ENCODE peak calls at places on chromosomes 13 and 19, in seven cellular contexts. One of them, this sample, is unnamed.

GRCh38 chr13:45280751-45281634 is 60.0 kb downstream of the TPT1 start:
- DNase-seq in bronchial epithelial cell: peak
- DNase-seq in AG08396: peak
- DNase-seq in neural crest cell: peak
- DNase-seq in sigmoid colon: peak
- DNase-seq in KBM-7: peak
- DNase-seq in midbrain: peak
- DNase-seq in this sample: peak

GRCh38 chr19:42370667-42371066 is 19.4 kb downstream of the CNFN start:
- DNase-seq in bronchial epithelial cell: no peak
- DNase-seq in AG08396: no peak
- DNase-seq in neural crest cell: no peak
- DNase-seq in sigmoid colon: no peak
- DNase-seq in KBM-7: no peak
- DNase-seq in midbrain: no peak
- DNase-seq in this sample: no peak

GRCh38 chr13:46743191-46743590 is 53.8 kb downstream of the ESD start:
- DNase-seq in bronchial epithelial cell: no peak
- DNase-seq in AG08396: no peak
- DNase-seq in neural crest cell: no peak
- DNase-seq in sigmoid colon: no peak
- DNase-seq in KBM-7: no peak
- DNase-seq in midbrain: no peak
- DNase-seq in this sample: no peak

GRCh38 chr19:383922-384800 is 24.8 kb downstream of the C2CD4C start:
- DNase-seq in bronchial epithelial cell: no peak
- DNase-seq in AG08396: no peak
- DNase-seq in neural crest cell: peak
- DNase-seq in sigmoid colon: peak
- DNase-seq in KBM-7: no peak
- DNase-seq in midbrain: no peak
- DNase-seq in this sample: peak

GRCh38 chr19:6103217-6103644 is 7.1 kb downstream of the RFX2 start:
- DNase-seq in bronchial epithelial cell: peak
- DNase-seq in AG08396: peak
- DNase-seq in neural crest cell: no peak
- DNase-seq in sigmoid colon: peak
- DNase-seq in KBM-7: no peak
- DNase-seq in midbrain: no peak
- DNase-seq in this sample: no peak

GRCh38 chr13:102405499-102406079 is 3.7 kb upstream of the FGF14 start:
- DNase-seq in bronchial epithelial cell: no peak
- DNase-seq in AG08396: no peak
- DNase-seq in neural crest cell: no peak
- DNase-seq in sigmoid colon: no peak
- DNase-seq in KBM-7: no peak
- DNase-seq in midbrain: no peak
- DNase-seq in this sample: peak

GRCh38 chr13:56718791-56719190 is 421.9 kb upstream of the PRR20A start:
- DNase-seq in bronchial epithelial cell: peak
- DNase-seq in AG08396: no peak
- DNase-seq in neural crest cell: no peak
- DNase-seq in sigmoid colon: no peak
- DNase-seq in KBM-7: no peak
- DNase-seq in midbrain: no peak
- DNase-seq in this sample: no peak

GRCh38 chr19:13883665-13884064 is 6.7 kb downstream of the NANOS3 start:
- DNase-seq in bronchial epithelial cell: no peak
- DNase-seq in AG08396: no peak
- DNase-seq in neural crest cell: no peak
- DNase-seq in sigmoid colon: no peak
- DNase-seq in KBM-7: no peak
- DNase-seq in midbrain: no peak
- DNase-seq in this sample: no peak

GRCh38 chr13:57673197-57673596 is 41.7 kb downstream of the PCDH17 start:
- DNase-seq in bronchial epithelial cell: no peak
- DNase-seq in AG08396: no peak
- DNase-seq in neural crest cell: no peak
- DNase-seq in sigmoid colon: no peak
- DNase-seq in KBM-7: no peak
- DNase-seq in midbrain: no peak
- DNase-seq in this sample: no peak

GRCh38 chr13:113744197-113745000 is 14.6 kb upstream of the TMEM255B start:
- DNase-seq in bronchial epithelial cell: no peak
- DNase-seq in AG08396: no peak
- DNase-seq in neural crest cell: no peak
- DNase-seq in sigmoid colon: no peak
- DNase-seq in KBM-7: no peak
- DNase-seq in midbrain: no peak
- DNase-seq in this sample: no peak

GRCh38 chr13:100125946-100126345 is 37.1 kb downstream of the PCCA start:
- DNase-seq in bronchial epithelial cell: peak
- DNase-seq in AG08396: no peak
- DNase-seq in neural crest cell: no peak
- DNase-seq in sigmoid colon: no peak
- DNase-seq in KBM-7: no peak
- DNase-seq in midbrain: no peak
- DNase-seq in this sample: no peak

GRCh38 chr13:77215543-77215942 is 111.4 kb downstream of the MYCBP2 start:
- DNase-seq in bronchial epithelial cell: no peak
- DNase-seq in AG08396: no peak
- DNase-seq in neural crest cell: no peak
- DNase-seq in sigmoid colon: no peak
- DNase-seq in KBM-7: no peak
- DNase-seq in midbrain: no peak
- DNase-seq in this sample: no peak

GRCh38 chr19:47848871-47849473 is 10.1 kb upstream of the TPRX2 start:
- DNase-seq in bronchial epithelial cell: no peak
- DNase-seq in AG08396: no peak
- DNase-seq in neural crest cell: peak
- DNase-seq in sigmoid colon: no peak
- DNase-seq in KBM-7: peak
- DNase-seq in midbrain: no peak
- DNase-seq in this sample: peak

GRCh38 chr19:17755977-17756670 is 4.8 kb downstream of the FCHO1 start:
- DNase-seq in bronchial epithelial cell: no peak
- DNase-seq in AG08396: no peak
- DNase-seq in neural crest cell: peak
- DNase-seq in sigmoid colon: no peak
- DNase-seq in KBM-7: peak
- DNase-seq in midbrain: peak
- DNase-seq in this sample: peak

GRCh38 chr19:39265321-39265916 is 2.8 kb upstream of the IFNL2 start:
- DNase-seq in bronchial epithelial cell: no peak
- DNase-seq in AG08396: no peak
- DNase-seq in neural crest cell: no peak
- DNase-seq in sigmoid colon: no peak
- DNase-seq in KBM-7: no peak
- DNase-seq in midbrain: no peak
- DNase-seq in this sample: peak

GRCh38 chr13:50123002-50123401 is 107.8 kb downstream of the KCNRG start:
- DNase-seq in bronchial epithelial cell: no peak
- DNase-seq in AG08396: no peak
- DNase-seq in neural crest cell: no peak
- DNase-seq in sigmoid colon: no peak
- DNase-seq in KBM-7: no peak
- DNase-seq in midbrain: no peak
- DNase-seq in this sample: no peak

GRCh38 chr13:107576430-107576829 is 638.9 kb downstream of the LIG4 start:
- DNase-seq in bronchial epithelial cell: no peak
- DNase-seq in AG08396: no peak
- DNase-seq in neural crest cell: no peak
- DNase-seq in sigmoid colon: no peak
- DNase-seq in KBM-7: no peak
- DNase-seq in midbrain: no peak
- DNase-seq in this sample: no peak

GRCh38 chr13:32086791-32087441 is 55.3 kb downstream of the FRY start:
- DNase-seq in bronchial epithelial cell: no peak
- DNase-seq in AG08396: no peak
- DNase-seq in neural crest cell: no peak
- DNase-seq in sigmoid colon: no peak
- DNase-seq in KBM-7: no peak
- DNase-seq in midbrain: no peak
- DNase-seq in this sample: no peak

GRCh38 chr13:26230703-26231102 is 8.6 kb upstream of the RNF6 start:
- DNase-seq in bronchial epithelial cell: no peak
- DNase-seq in AG08396: no peak
- DNase-seq in neural crest cell: no peak
- DNase-seq in sigmoid colon: no peak
- DNase-seq in KBM-7: no peak
- DNase-seq in midbrain: no peak
- DNase-seq in this sample: no peak

GRCh38 chr19:47779524-47780214 is 1.2 kb downstream of the SELENOW start:
- DNase-seq in bronchial epithelial cell: no peak
- DNase-seq in AG08396: peak
- DNase-seq in neural crest cell: no peak
- DNase-seq in sigmoid colon: peak
- DNase-seq in KBM-7: no peak
- DNase-seq in midbrain: no peak
- DNase-seq in this sample: no peak

GRCh38 chr13:110396913-110397379 is 89.9 kb downstream of the COL4A2 start:
- DNase-seq in bronchial epithelial cell: peak
- DNase-seq in AG08396: peak
- DNase-seq in neural crest cell: no peak
- DNase-seq in sigmoid colon: peak
- DNase-seq in KBM-7: no peak
- DNase-seq in midbrain: peak
- DNase-seq in this sample: no peak